ENCODE peak calls at places on chromosomes 3 and 15, in five cellular contexts. N is esophagus muscularis mucosa, S is fibroblast of lung, F is colonic mucosa, W is brain microvascular endothelial cell. A is an unnamed sample.

GRCh38 chr15:33968224-33968623 is at the start of gene CHRM5:
- DNase-seq in N (no peak), S (no peak), F (no peak), W (no peak), A (no peak)

GRCh38 chr15:49686626-49687025 is 65.8 kb downstream of the DTWD1 start:
- DNase-seq in N (no peak), S (peak; percentile 17), F (no peak), W (peak; percentile 9), A (no peak)

GRCh38 chr3:186125118-186125517 is 16.2 kb upstream of the ETV5 start:
- DNase-seq in N (no peak), S (no peak), F (no peak), W (no peak), A (no peak)

GRCh38 chr15:39628131-39628482 is 47.2 kb downstream of the THBS1 start:
- DNase-seq in N (no peak), S (no peak), F (no peak), W (no peak), A (no peak)

GRCh38 chr15:101026686-101027272 is 107.6 kb downstream of the LRRK1 start:
- DNase-seq in N (peak; percentile 91), S (no peak), F (peak; percentile 13), W (no peak), A (no peak)

GRCh38 chr15:60407406-60407805 is 9.6 kb upstream of the ANXA2 start:
- DNase-seq in N (no peak), S (peak; percentile 72), F (no peak), W (no peak), A (no peak)

GRCh38 chr15:59657635-59658125 is 365 bp upstream of the GTF2A2 start:
- DNase-seq in N (no peak), S (no peak), F (peak; percentile 30), W (no peak), A (no peak)

GRCh38 chr3:169699070-169699469 is 35.6 kb upstream of the MECOM start:
- DNase-seq in N (no peak), S (peak; percentile 75), F (no peak), W (no peak), A (no peak)

GRCh38 chr15:28107111-28107893 is 8.2 kb upstream of the OCA2 start:
- DNase-seq in N (no peak), S (peak; percentile 39), F (no peak), W (no peak), A (no peak)

GRCh38 chr15:70400766-70401541 is 303.2 kb upstream of the TLE3 start:
- DNase-seq in N (no peak), S (no peak), F (no peak), W (no peak), A (no peak)

GRCh38 chr15:96363692-96364091 is 33.2 kb downstream of the NR2F2 start:
- DNase-seq in N (no peak), S (no peak), F (no peak), W (no peak), A (no peak)

GRCh38 chr15:58318517-58318916 is 113.3 kb upstream of the LIPC start:
- DNase-seq in N (no peak), S (no peak), F (no peak), W (no peak), A (no peak)

GRCh38 chr15:85097706-85098105 is 116.0 kb downstream of the PDE8A start:
- DNase-seq in N (no peak), S (no peak), F (no peak), W (no peak), A (peak; percentile 71)

GRCh38 chr15:85100186-85100937 is 118.7 kb downstream of the PDE8A start:
- DNase-seq in N (no peak), S (no peak), F (no peak), W (no peak), A (no peak)

GRCh38 chr15:85097250-85097649 is 115.6 kb downstream of the PDE8A start:
- DNase-seq in N (no peak), S (no peak), F (no peak), W (no peak), A (no peak)

GRCh38 chr15:85095566-85095965 is 113.9 kb downstream of the PDE8A start:
- DNase-seq in N (no peak), S (no peak), F (no peak), W (no peak), A (no peak)

DNA sequence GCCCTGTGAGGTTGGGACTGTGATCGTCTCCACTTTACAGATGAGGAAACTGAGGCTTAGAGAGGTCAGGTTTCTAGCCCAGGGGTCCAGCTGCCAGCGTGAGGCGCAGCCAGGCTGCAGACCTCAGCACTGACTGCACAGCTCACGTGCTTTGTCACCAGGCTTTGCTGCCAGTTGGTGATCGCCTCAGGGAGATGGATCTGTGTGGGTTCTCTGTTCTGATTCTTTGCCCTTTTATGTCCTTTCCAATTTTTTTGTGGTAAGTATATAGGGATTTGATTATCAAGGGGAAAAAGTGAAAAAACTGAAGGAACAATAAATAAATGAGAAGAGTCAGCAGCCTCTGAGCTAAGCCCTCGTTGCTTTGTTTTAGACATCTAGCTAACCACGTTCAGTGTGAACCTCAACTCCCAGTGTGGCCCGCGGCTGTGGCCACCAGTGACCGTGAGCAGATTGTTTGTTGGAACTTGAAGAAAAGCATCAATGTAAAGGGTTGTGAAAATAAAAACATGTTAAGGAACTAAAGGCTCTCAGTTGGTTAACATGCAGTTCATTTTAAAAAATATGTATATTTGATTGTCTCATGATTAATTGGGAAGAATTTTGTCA is 117.6 kb downstream of the PDE8A start:
- DNase-seq in N (no peak), S (no peak), F (no peak), W (no peak), A (no peak)
- H3K27ac ChIP-seq in N (no peak overlapping the region), S (no peak overlapping the region), F (no peak overlapping the region), W (no peak overlapping the region), A (no peak overlapping the region)

DNA sequence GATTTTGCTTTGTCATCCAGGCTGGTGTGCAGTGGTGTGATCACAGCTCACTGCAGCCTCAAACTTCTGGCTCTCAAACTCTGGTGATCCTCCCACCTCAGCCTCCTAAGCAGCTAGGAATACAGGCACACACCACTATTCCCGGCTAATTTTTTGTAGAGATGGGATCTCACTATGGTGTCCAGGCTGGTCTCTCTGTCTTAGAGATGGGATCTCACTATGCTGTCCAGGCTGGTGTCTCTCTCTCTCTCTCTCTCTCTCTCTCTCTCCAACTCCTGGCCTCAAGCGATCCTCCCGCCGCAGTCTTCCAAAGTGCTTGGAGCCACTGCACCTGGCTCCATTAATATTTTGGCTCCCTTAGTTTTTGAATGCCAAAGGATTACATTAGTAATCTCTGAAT is 17.7 kb downstream of the USF3 start:
- DNase-seq in N (no peak), S (no peak), F (peak; percentile 3), W (no peak), A (no peak)
- H3K27ac ChIP-seq in N (no peak overlapping the region), S (no peak overlapping the region), F (no peak overlapping the region), W (no peak overlapping the region), A (no peak overlapping the region)

GRCh38 chr3:140586311-140586710 is 91.6 kb upstream of the TRIM42 start:
- DNase-seq in N (peak; percentile 62), S (no peak), F (no peak), W (no peak), A (no peak)
- H3K27ac ChIP-seq in N (no peak overlapping the region), S (no peak overlapping the region), F (no peak overlapping the region), W (peak overlapping the region; percentile 38), A (no peak overlapping the region)

DNA sequence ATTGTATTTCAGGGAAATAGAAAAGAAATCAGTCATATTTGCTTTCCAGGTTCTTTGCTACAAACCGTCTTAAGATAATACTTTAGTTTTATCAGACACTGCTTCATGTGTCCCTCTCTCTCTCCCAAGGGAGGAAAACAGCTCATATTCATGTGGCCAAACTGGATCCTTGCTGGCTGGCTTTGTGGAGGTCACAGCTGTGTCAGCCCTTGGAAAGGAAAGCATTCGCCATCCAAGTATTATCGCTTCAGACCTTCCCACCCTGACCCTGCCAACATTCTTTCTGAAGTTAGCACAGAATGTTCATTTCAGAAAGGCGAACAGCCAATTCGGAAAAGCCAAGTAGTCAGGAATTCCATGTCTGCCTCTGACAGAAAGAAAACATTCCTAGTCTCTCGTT is 213.7 kb downstream of the FEZF2 start:
- DNase-seq in N (no peak), S (peak; percentile 92), F (peak; percentile 19), W (peak; percentile 89), A (peak; percentile 5)
- H3K27ac ChIP-seq in N (peak overlapping the region; percentile 75), S (no peak overlapping the region), F (no peak overlapping the region), W (peak overlapping the region; percentile 85), A (peak overlapping the region; percentile 74)

GRCh38 chr15:90036343-90036742 is 35.2 kb downstream of the ZNF710 start:
- DNase-seq in N (no peak), S (no peak), F (no peak), W (no peak), A (no peak)

GRCh38 chr15:90036806-90037509 is 35.8 kb downstream of the ZNF710 start:
- DNase-seq in N (no peak), S (no peak), F (no peak), W (no peak), A (no peak)

GRCh38 chr15:90037510-90037860 is 36.4 kb downstream of the ZNF710 start:
- DNase-seq in N (no peak), S (peak; percentile 39), F (no peak), W (peak; percentile 70), A (no peak)

GRCh38 chr15:90035095-90035834 is 34.1 kb downstream of the ZNF710 start:
- DNase-seq in N (no peak), S (peak; percentile 17), F (peak; percentile 58), W (peak; percentile 64), A (peak; percentile 53)

DNA sequence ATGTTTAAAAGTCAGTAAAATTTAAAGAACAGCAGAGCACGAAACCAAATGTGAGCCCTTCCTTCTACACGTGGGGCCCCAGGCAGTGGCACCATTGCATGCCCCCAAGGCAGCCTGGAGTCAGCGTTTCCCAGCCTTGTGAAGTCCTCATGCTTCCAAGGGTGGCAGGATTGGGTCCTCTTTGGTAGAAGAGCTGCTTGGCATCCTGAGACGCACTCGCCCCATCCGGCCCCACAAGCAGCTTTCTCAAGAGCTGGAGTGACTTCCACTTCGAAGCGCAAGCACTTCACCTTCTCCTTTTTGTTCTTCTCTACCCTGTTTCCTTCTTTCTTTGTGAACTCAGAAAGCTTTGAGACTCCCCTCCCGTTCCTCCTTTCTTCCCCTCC is 34.7 kb downstream of the ZNF710 start:
- DNase-seq in N (no peak), S (no peak), F (no peak), W (no peak), A (no peak)
- H3K27ac ChIP-seq in N (peak overlapping the region; percentile 73), S (no peak overlapping the region), F (peak overlapping the region; percentile 90), W (no peak overlapping the region), A (no peak overlapping the region)

GRCh38 chr3:189308594-189308993 is 136.8 kb downstream of the TPRG1 start:
- DNase-seq in N (no peak), S (no peak), F (no peak), W (no peak), A (no peak)
- H3K27ac ChIP-seq in N (no peak overlapping the region), S (no peak overlapping the region), F (no peak overlapping the region), W (no peak overlapping the region), A (no peak overlapping the region)

GRCh38 chr3:122668930-122669730 is 11.5 kb upstream of the PARP14 start:
- DNase-seq in N (no peak), S (peak; percentile 51), F (peak; percentile 24), W (peak; percentile 88), A (peak; percentile 94)
- H3K27ac ChIP-seq in N (no peak overlapping the region), S (no peak overlapping the region), F (no peak overlapping the region), W (peak overlapping the region; percentile 17), A (no peak overlapping the region)

DNA sequence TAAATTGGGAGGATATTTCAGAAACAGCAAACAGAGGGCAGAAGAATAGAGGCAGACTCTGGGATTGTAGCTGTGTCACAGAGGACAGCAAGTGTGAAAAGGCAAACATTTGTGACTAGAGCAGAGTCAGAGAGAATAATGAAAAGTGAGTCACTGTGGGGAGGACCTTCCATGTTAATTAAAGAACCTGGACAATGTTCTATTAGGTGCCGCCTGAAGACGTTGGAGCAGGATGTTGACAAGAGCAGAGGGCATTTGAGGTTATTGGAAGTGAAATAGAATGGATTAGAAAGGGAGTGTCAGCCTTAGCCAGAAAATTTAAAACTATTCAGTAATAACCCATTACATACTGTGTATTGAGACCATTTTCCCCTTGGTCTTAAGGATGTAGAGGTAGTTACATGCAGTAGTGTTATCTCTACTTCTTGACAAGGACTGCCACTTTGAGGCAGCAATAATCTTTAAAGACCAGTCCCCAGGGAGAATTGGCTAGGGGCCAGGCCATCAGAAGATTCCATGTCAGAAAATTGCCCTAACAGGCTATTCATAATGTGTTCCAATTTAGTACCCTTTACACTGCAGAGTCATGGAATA is 5.8 kb downstream of the ACKR2 start:
- DNase-seq in N (no peak), S (no peak), F (no peak), W (no peak), A (peak; percentile 86)
- H3K27ac ChIP-seq in N (peak overlapping the region; percentile 60), S (no peak overlapping the region), F (peak overlapping the region; percentile 30), W (no peak overlapping the region), A (no peak overlapping the region)